ENCODE peak calls at places on chromosomes 5 and 9, in four cellular contexts. Z, Y, K and W are unnamed samples.

GRCh38 chr5:124949862-124950261 is 203.4 kb upstream of the ZNF608 start:
- DNase-seq in Z (no peak), K (no peak), Y (no peak), W (no peak)

GRCh38 chr9:37512439-37512838 is 26.7 kb downstream of the POLR1E start:
- DNase-seq in Z (no peak), Y (peak; percentile 58), K (no peak), W (no peak)

GRCh38 chr5:9156282-9156681 is 389.6 kb downstream of the SEMA5A start:
- DNase-seq in Z (no peak), K (peak; percentile 17), Y (no peak), W (peak; percentile 68)

GRCh38 chr9:33843312-33843950 is 26.5 kb downstream of the UBE2R2 start:
- DNase-seq in Y (no peak), K (no peak), Z (no peak), W (no peak)

GRCh38 chr5:115337882-115338281 is 41.4 kb upstream of the CCDC112 start:
- DNase-seq in Y (no peak), Z (no peak), K (no peak), W (no peak)

GRCh38 chr9:124766326-124766725 is 4.8 kb downstream of the NR6A1 start:
- DNase-seq in K (no peak), Z (no peak), Y (no peak), W (no peak)

GRCh38 chr5:177064500-177065277 is 22.0 kb upstream of the FGFR4 start:
- DNase-seq in Z (no peak), Y (no peak), K (no peak), W (no peak)

GRCh38 chr5:132363431-132364112 is 5.9 kb upstream of the SLC22A5 start:
- DNase-seq in Y (no peak), Z (peak; percentile 60), K (peak; percentile 85), W (no peak)

GRCh38 chr9:14312721-14313377 is 1.1 kb downstream of the NFIB start:
- DNase-seq in Y (no peak), K (peak; percentile 40), Z (peak; percentile 58), W (peak; percentile 51)

GRCh38 chr9:81822263-81822865 is 105.9 kb upstream of the SPATA31D4 start:
- DNase-seq in Y (no peak), K (no peak), Z (no peak), W (no peak)

GRCh38 chr5:150497274-150497988 is 10.5 kb upstream of the NDST1 start:
- DNase-seq in Z (peak; percentile 82), K (peak; percentile 96), Y (no peak), W (peak; percentile 68)

GRCh38 chr5:157026789-157027424 is 32.0 kb downstream of the HAVCR1 start:
- DNase-seq in Y (no peak), Z (peak; percentile 44), K (no peak), W (no peak)

GRCh38 chr5:169039592-169039991 is 261.3 kb downstream of the SLIT3 start:
- DNase-seq in Z (no peak), Y (no peak), K (no peak), W (no peak)

GRCh38 chr5:178248750-178249149 is 16.1 kb upstream of the PHYKPL start:
- DNase-seq in Z (no peak), K (no peak), Y (no peak), W (no peak)

GRCh38 chr9:34157308-34157707 is 21.5 kb upstream of the UBAP1 start:
- DNase-seq in K (no peak), Y (no peak), Z (no peak), W (no peak)

GRCh38 chr5:180862645-180863044 is 1.6 kb upstream of the ZFP62 start:
- DNase-seq in K (no peak), Y (no peak), Z (no peak), W (no peak)

GRCh38 chr5:139131062-139131856 is 66.9 kb downstream of the SIL1 start:
- DNase-seq in K (peak; percentile 83), Z (peak; percentile 88), Y (no peak), W (peak; percentile 55)

GRCh38 chr5:138354926-138355378 is 2.5 kb downstream of the KDM3B start:
- DNase-seq in K (no peak), Z (peak; percentile 48), Y (peak; percentile 50), W (peak; percentile 53)

DNA sequence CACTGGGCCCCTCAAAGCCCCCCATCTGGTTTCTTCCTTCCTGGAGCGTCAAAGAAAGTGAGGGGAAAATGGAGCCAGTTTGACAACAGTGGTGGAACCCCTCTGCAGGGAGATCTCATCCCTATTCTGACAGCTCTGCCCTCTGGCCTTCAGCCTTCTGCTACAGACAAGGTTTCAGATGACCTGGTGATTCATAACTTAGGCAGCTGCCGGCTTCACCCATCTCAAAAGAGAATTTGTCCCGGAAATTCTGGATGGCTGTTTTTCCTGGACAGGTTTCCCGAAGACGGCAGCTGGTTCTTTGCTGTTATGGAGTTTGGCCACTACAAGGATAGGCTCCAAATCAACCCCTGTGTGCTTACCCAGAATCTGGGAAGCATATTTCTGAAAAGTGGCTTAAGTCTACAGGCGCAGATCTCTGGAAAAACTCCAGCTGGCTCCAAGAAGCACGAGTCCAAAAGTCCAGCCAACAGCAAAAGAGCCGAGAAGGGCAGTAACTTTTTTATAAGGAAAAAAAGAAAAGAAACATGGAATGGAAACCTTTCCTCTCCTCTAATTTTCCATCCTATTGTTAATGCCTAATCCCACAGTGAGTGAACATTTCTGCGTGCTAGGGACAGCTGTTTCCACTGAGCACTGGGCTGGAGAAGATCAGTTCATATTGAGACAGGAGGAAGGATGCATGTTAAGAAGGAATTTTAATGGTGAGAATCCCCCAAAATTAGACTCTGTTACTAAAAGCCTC is 54.5 kb downstream of the ZNF366 start:
- DNase-seq in Z (peak; percentile 64), Y (no peak), K (peak; percentile 87), W (peak; percentile 77)
- H3K4me1 ChIP-seq in Z (peaks cover 50% of the 10 kb centered on the region), Y (no peaks in the 10 kb centered on the region), K (peaks cover 29% of the 10 kb centered on the region), W (peaks cover 19% of the 10 kb centered on the region)

DNA sequence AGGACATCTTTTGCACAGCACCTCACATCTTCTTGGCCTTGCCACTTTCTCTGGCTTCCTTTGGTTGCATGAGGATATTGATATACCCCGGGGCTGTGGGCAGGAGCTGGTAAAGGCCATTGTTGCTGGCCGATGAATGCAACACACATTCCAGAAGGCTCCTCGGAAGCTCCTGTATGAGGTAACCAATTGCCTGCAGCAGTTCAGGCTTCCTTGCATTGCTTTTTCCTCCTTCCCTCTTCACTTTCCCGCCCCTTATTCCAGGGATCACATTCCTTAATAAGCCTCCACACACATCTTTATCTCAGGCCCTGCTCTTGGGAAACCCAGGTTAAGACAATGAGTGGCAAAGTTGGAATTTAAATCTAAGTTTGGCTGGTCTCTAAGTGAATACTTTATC is 505.4 kb upstream of the CLINT1 start:
- DNase-seq in Z (no peak), Y (no peak), K (no peak), W (no peak)
- H3K4me1 ChIP-seq in Z (no peaks in the 10 kb centered on the region), Y (no peaks in the 10 kb centered on the region), K (no peaks in the 10 kb centered on the region), W (no peaks in the 10 kb centered on the region)

GRCh38 chr5:119355244-119355635 is 579 bp upstream of the TNFAIP8 start:
- DNase-seq in Y (peak; percentile 17), K (no peak), Z (peak; percentile 39), W (peak; percentile 26)
- H3K4me1 ChIP-seq in Y (peaks cover 83% of the 10 kb centered on the region), K (peaks cover 5% of the 10 kb centered on the region), Z (peaks cover 43% of the 10 kb centered on the region), W (peaks cover 4% of the 10 kb centered on the region)

GRCh38 chr5:1118738-1119137 is 6.9 kb upstream of the SLC12A7 start:
- DNase-seq in Y (no peak), K (peak; percentile 43), Z (peak; percentile 51), W (peak; percentile 87)
- H3K4me1 ChIP-seq in Y (no peaks in the 10 kb centered on the region), K (peaks cover 3% of the 10 kb centered on the region), Z (peaks cover 13% of the 10 kb centered on the region), W (peaks cover 59% of the 10 kb centered on the region)

GRCh38 chr5:134534726-134535110 is 9.2 kb downstream of the JADE2 start:
- DNase-seq in K (no peak), Y (no peak), Z (no peak), W (no peak)
- H3K4me1 ChIP-seq in K (peaks cover 34% of the 10 kb centered on the region), Y (peaks cover 75% of the 10 kb centered on the region), Z (peaks cover 39% of the 10 kb centered on the region), W (peaks cover 33% of the 10 kb centered on the region)

GRCh38 chr5:111776903-111777302 is 19.9 kb upstream of the NREP start:
- DNase-seq in Z (no peak), Y (no peak), K (no peak), W (no peak)
- H3K4me1 ChIP-seq in Z (peaks cover 9% of the 10 kb centered on the region), Y (no peaks in the 10 kb centered on the region), K (no peaks in the 10 kb centered on the region), W (no peaks in the 10 kb centered on the region)

DNA sequence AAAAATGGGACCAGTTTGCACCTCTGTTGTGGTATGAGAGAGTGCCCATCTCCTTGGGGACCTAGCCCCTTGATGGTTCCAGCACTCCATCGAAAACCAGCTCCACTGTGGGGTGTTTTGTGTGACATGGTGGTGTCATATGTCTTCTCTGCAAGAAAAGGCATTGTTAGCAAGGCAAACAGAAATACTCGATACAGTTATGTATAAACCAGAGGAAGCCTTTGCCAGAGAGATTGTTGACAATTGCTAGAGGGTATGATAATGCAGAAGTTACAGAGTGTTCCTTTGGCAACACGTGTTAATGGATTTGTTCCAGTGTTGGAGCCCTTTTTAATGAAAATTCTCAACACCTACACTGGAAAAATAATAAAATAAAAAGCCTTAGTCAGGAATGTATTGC is 270.4 kb upstream of the DMRT1 start:
- DNase-seq in Y (no peak), K (no peak), Z (no peak), W (peak; percentile 35)
- H3K4me1 ChIP-seq in Y (no peaks in the 10 kb centered on the region), K (no peaks in the 10 kb centered on the region), Z (peaks cover 31% of the 10 kb centered on the region), W (peaks cover 30% of the 10 kb centered on the region)

GRCh38 chr9:89122944-89123343 is 55.7 kb downstream of the SHC3 start:
- DNase-seq in Y (no peak), Z (no peak), K (no peak), W (no peak)
- H3K4me1 ChIP-seq in Y (no peaks in the 10 kb centered on the region), Z (no peaks in the 10 kb centered on the region), K (no peaks in the 10 kb centered on the region), W (no peaks in the 10 kb centered on the region)

GRCh38 chr9:16704096-16704488 is 166.4 kb downstream of the BNC2 start:
- DNase-seq in Y (no peak), Z (no peak), K (no peak), W (no peak)

GRCh38 chr9:16708638-16709435 is 161.6 kb downstream of the BNC2 start:
- DNase-seq in K (no peak), Y (no peak), Z (no peak), W (no peak)

GRCh38 chr9:16704489-16705111 is 165.9 kb downstream of the BNC2 start:
- DNase-seq in Y (no peak), Z (peak; percentile 46), K (peak; percentile 78), W (peak; percentile 53)

GRCh38 chr9:16701347-16701746 is 169.1 kb downstream of the BNC2 start:
- DNase-seq in Z (no peak), Y (no peak), K (no peak), W (no peak)

DNA sequence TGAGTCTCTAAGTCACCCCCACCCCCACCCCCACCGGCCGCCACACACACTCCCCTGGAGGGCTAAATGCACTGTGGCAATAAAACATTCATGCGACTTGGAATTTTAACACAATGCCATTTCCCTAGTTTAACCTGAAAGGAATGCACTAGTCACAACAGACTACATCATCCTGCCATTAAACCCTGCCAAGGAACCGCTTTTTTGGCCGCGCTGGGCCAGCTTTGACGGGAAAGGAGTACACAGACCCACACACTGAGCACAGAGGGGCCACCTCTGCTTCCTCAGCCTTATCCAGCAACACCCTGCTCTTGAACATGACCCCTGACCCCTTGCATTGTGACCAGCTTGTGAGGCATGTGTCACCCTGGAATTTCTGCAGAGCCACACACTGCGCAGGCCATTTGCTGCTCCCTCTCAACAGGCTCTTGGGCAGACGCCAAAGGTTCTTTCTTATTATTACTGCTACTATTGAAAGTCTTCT is 165.3 kb downstream of the BNC2 start:
- DNase-seq in Z (peak; percentile 99), K (peak; percentile 90), Y (no peak), W (peak; percentile 64)
- H3K4me1 ChIP-seq in Z (peaks cover 19% of the 10 kb centered on the region), K (peaks cover 18% of the 10 kb centered on the region), Y (no peaks in the 10 kb centered on the region), W (no peaks in the 10 kb centered on the region)

GRCh38 chr9:113991714-113992113 is 86.4 kb downstream of the AMBP start:
- DNase-seq in Z (no peak), Y (no peak), K (no peak), W (no peak)

GRCh38 chr9:113989781-113990569 is 88.1 kb downstream of the AMBP start:
- DNase-seq in K (no peak), Y (no peak), Z (no peak), W (no peak)

GRCh38 chr9:113992276-113992951 is 85.7 kb downstream of the AMBP start:
- DNase-seq in K (peak; percentile 95), Y (no peak), Z (peak; percentile 91), W (peak; percentile 90)

GRCh38 chr9:113990570-113990907 is 87.6 kb downstream of the AMBP start:
- DNase-seq in Z (no peak), Y (no peak), K (no peak), W (no peak)

GRCh38 chr9:113990975-113991471 is 87.1 kb downstream of the AMBP start:
- DNase-seq in K (peak; percentile 66), Z (peak; percentile 79), Y (no peak), W (peak; percentile 64)
- H3K4me1 ChIP-seq in K (peaks cover 37% of the 10 kb centered on the region), Z (peaks cover 50% of the 10 kb centered on the region), Y (no peaks in the 10 kb centered on the region), W (peaks cover 31% of the 10 kb centered on the region)